ENCODE peak calls at places on chromosomes 7 and 10, in four cellular contexts. One of them, this sample, is unnamed.

GRCh38 chr7:135888740-135889139 is 88.4 kb downstream of the MTPN start:
- DNase-seq in stimulated activated CD4-positive, alpha-beta T cell treated with anti-CD3 and anti-CD28 coated beads, Interleukin-4, amount 100 ng/mL, for 4 hours: no peak
- DNase-seq in mucosa of gallbladder: no peak
- DNase-seq in stomach: no peak
- DNase-seq in this sample: no peak

GRCh38 chr10:14184841-14185500 is 145.8 kb downstream of the FRMD4A start:
- DNase-seq in mucosa of gallbladder: no peak
- DNase-seq in stomach: no peak
- DNase-seq in stimulated activated CD4-positive, alpha-beta T cell treated with anti-CD3 and anti-CD28 coated beads, Interleukin-4, amount 100 ng/mL, for 4 hours: peak; percentile 18
- DNase-seq in this sample: no peak

GRCh38 chr7:117281562-117281961 is 41.3 kb downstream of the WNT2 start:
- DNase-seq in stomach: no peak
- DNase-seq in mucosa of gallbladder: no peak
- DNase-seq in stimulated activated CD4-positive, alpha-beta T cell treated with anti-CD3 and anti-CD28 coated beads, Interleukin-4, amount 100 ng/mL, for 4 hours: no peak
- DNase-seq in this sample: no peak

GRCh38 chr10:118343115-118343514 is 991 bp upstream of the FAM204A start:
- DNase-seq in stomach: no peak
- DNase-seq in stimulated activated CD4-positive, alpha-beta T cell treated with anti-CD3 and anti-CD28 coated beads, Interleukin-4, amount 100 ng/mL, for 4 hours: no peak
- DNase-seq in mucosa of gallbladder: no peak
- DNase-seq in this sample: no peak

GRCh38 chr7:1844956-1845390 is 174.9 kb downstream of the ELFN1 start:
- DNase-seq in mucosa of gallbladder: no peak
- DNase-seq in stomach: no peak
- DNase-seq in stimulated activated CD4-positive, alpha-beta T cell treated with anti-CD3 and anti-CD28 coated beads, Interleukin-4, amount 100 ng/mL, for 4 hours: no peak
- DNase-seq in this sample: peak; percentile 87

GRCh38 chr7:105648561-105649401 is 67.5 kb upstream of the EFCAB10 start:
- DNase-seq in mucosa of gallbladder: peak; percentile 22
- DNase-seq in stomach: peak; percentile 60
- DNase-seq in stimulated activated CD4-positive, alpha-beta T cell treated with anti-CD3 and anti-CD28 coated beads, Interleukin-4, amount 100 ng/mL, for 4 hours: no peak
- DNase-seq in this sample: no peak

GRCh38 chr10:121243899-121244241 is 354.4 kb downstream of the FGFR2 start:
- DNase-seq in stomach: no peak
- DNase-seq in stimulated activated CD4-positive, alpha-beta T cell treated with anti-CD3 and anti-CD28 coated beads, Interleukin-4, amount 100 ng/mL, for 4 hours: no peak
- DNase-seq in mucosa of gallbladder: no peak
- DNase-seq in this sample: no peak

GRCh38 chr7:102463841-102464576 is 654 bp downstream of the ALKBH4 start:
- DNase-seq in stimulated activated CD4-positive, alpha-beta T cell treated with anti-CD3 and anti-CD28 coated beads, Interleukin-4, amount 100 ng/mL, for 4 hours: no peak
- DNase-seq in stomach: no peak
- DNase-seq in mucosa of gallbladder: no peak
- DNase-seq in this sample: no peak

GRCh38 chr7:116863168-116863670 is 832 bp downstream of the CAPZA2 start:
- DNase-seq in mucosa of gallbladder: no peak
- DNase-seq in stomach: no peak
- DNase-seq in stimulated activated CD4-positive, alpha-beta T cell treated with anti-CD3 and anti-CD28 coated beads, Interleukin-4, amount 100 ng/mL, for 4 hours: no peak
- DNase-seq in this sample: peak; percentile 50

GRCh38 chr7:70698219-70698832 is 433.6 kb upstream of the GALNT17 start:
- DNase-seq in stimulated activated CD4-positive, alpha-beta T cell treated with anti-CD3 and anti-CD28 coated beads, Interleukin-4, amount 100 ng/mL, for 4 hours: no peak
- DNase-seq in mucosa of gallbladder: peak; percentile 48
- DNase-seq in stomach: no peak
- DNase-seq in this sample: peak; percentile 53

GRCh38 chr7:132580717-132581285 is 4.5 kb upstream of the PLXNA4 start:
- DNase-seq in stimulated activated CD4-positive, alpha-beta T cell treated with anti-CD3 and anti-CD28 coated beads, Interleukin-4, amount 100 ng/mL, for 4 hours: peak; percentile 42
- DNase-seq in stomach: peak; percentile 68
- DNase-seq in mucosa of gallbladder: peak; percentile 77
- DNase-seq in this sample: peak; percentile 81

GRCh38 chr10:24556746-24557742 is 166.6 kb downstream of the ARHGAP21 start:
- DNase-seq in stomach: no peak
- DNase-seq in mucosa of gallbladder: no peak
- DNase-seq in stimulated activated CD4-positive, alpha-beta T cell treated with anti-CD3 and anti-CD28 coated beads, Interleukin-4, amount 100 ng/mL, for 4 hours: no peak
- DNase-seq in this sample: peak; percentile 42

GRCh38 chr7:8117195-8117594 is 144.8 kb downstream of the ICA1 start:
- DNase-seq in mucosa of gallbladder: no peak
- DNase-seq in stomach: no peak
- DNase-seq in stimulated activated CD4-positive, alpha-beta T cell treated with anti-CD3 and anti-CD28 coated beads, Interleukin-4, amount 100 ng/mL, for 4 hours: no peak
- DNase-seq in this sample: no peak

GRCh38 chr7:109284943-109285342 is 715.3 kb downstream of the DNAJB9 start:
- DNase-seq in mucosa of gallbladder: no peak
- DNase-seq in stomach: no peak
- DNase-seq in stimulated activated CD4-positive, alpha-beta T cell treated with anti-CD3 and anti-CD28 coated beads, Interleukin-4, amount 100 ng/mL, for 4 hours: no peak
- DNase-seq in this sample: no peak

GRCh38 chr7:47323904-47324303 is 258.0 kb downstream of the TNS3 start:
- DNase-seq in stimulated activated CD4-positive, alpha-beta T cell treated with anti-CD3 and anti-CD28 coated beads, Interleukin-4, amount 100 ng/mL, for 4 hours: no peak
- DNase-seq in stomach: no peak
- DNase-seq in mucosa of gallbladder: no peak
- DNase-seq in this sample: no peak